ENCODE peak calls at places on chromosomes 11 and 22, in six cellular contexts. Q is central memory CD4-positive, alpha-beta T cell; T is stimulated activated naive CD4-positive, alpha-beta T cell; O is NCI-H82; N is T follicular helper cell; F is activated naive CD8-positive, alpha-beta T cell treated with anti-CD3 and anti-CD28 coated beads, Interleukin-2, amount 10 ng/mL, durations not matched to agents 7 days and 5 days. W is an unnamed sample.

GRCh38 chr11:45321031-45321595 is 35.0 kb upstream of the SYT13 start:
- DNase-seq in Q (no peak), T (no peak), O (no peak), N (no peak), F (no peak), W (no peak)

GRCh38 chr11:125593113-125593761 is 585 bp downstream of the STT3A start:
- DNase-seq in Q (no peak), T (no peak), O (peak), N (no peak), F (no peak), W (no peak)

GRCh38 chr11:128738942-128739341 is 45.1 kb downstream of the FLI1 start:
- DNase-seq in Q (peak), T (peak), O (no peak), N (no peak), F (no peak), W (no peak)

GRCh38 chr11:79116600-79116999 is 324.2 kb downstream of the TENM4 start:
- DNase-seq in Q (no peak), T (no peak), O (no peak), N (no peak), F (no peak), W (no peak)

GRCh38 chr11:126832387-126832786 is 168.2 kb downstream of the KIRREL3 start:
- DNase-seq in Q (no peak), T (no peak), O (peak), N (no peak), F (no peak), W (no peak)

GRCh38 chr22:38167988-38168407 is 13.6 kb downstream of the PLA2G6 start:
- DNase-seq in Q (no peak), T (no peak), O (peak), N (no peak), F (no peak), W (peak)

GRCh38 chr11:118098996-118099837 is 12.5 kb upstream of the SMIM35 start:
- DNase-seq in Q (no peak), T (no peak), O (peak), N (no peak), F (no peak), W (no peak)

GRCh38 chr11:335779-336665 is 15.4 kb upstream of the IFITM3 start:
- DNase-seq in Q (no peak), T (no peak), O (no peak), N (no peak), F (no peak), W (no peak)

GRCh38 chr11:6320411-6321207 is at the start of gene CAVIN3:
- DNase-seq in Q (no peak), T (no peak), O (no peak), N (no peak), F (peak), W (peak)

GRCh38 chr11:17694711-17695110 is 24.7 kb upstream of the MYOD1 start:
- DNase-seq in Q (no peak), T (no peak), O (no peak), N (no peak), F (no peak), W (no peak)

GRCh38 chr11:2153581-2154194 is 7.3 kb downstream of the INS start:
- DNase-seq in Q (no peak), T (no peak), O (no peak), N (no peak), F (no peak), W (no peak)

W was measured in mucosa of gallbladder.